ENCODE peak calls at places on chromosome 15, in six cellular contexts. R is ecto neural progenitor cell; X is Jurkat, Clone E6-1; J is astrocyte of the spinal cord; Z is natural killer cell; V is adipocyte. S is an unnamed sample.

GRCh38 chr15:60396100-60396499 is 1.7 kb downstream of the ANXA2 start:
- DNase-seq in R (no peak), X (no peak), J (peak; percentile 57), Z (no peak), V (peak; percentile 72), S (no peak)

GRCh38 chr15:76433798-76434400 is 97.3 kb downstream of the ISL2 start:
- DNase-seq in R (no peak), X (no peak), J (peak; percentile 9), Z (no peak), V (peak; percentile 30), S (no peak)

GRCh38 chr15:32794973-32795372 is 77.2 kb downstream of the GREM1 start:
- DNase-seq in R (no peak), X (no peak), J (no peak), Z (no peak), V (peak; percentile 15), S (no peak)

GRCh38 chr15:57668074-57668473 is 38.4 kb upstream of the POLR2M start:
- DNase-seq in R (no peak), X (no peak), J (no peak), Z (no peak), V (no peak), S (no peak)

GRCh38 chr15:74032606-74033561 is 38.4 kb downstream of the PML start:
- DNase-seq in R (no peak), X (no peak), J (no peak), Z (no peak), V (no peak), S (no peak)

GRCh38 chr15:92665100-92665555 is 9.6 kb upstream of the FAM174B start:
- DNase-seq in R (no peak), X (no peak), J (no peak), Z (no peak), V (peak; percentile 89), S (no peak)

GRCh38 chr15:28954466-28955159 is 68.8 kb downstream of the APBA2 start:
- DNase-seq in R (peak; percentile 36), X (no peak), J (no peak), Z (no peak), V (no peak), S (peak; percentile 42)

GRCh38 chr15:92035961-92036360 is 182.5 kb downstream of the SLCO3A1 start:
- DNase-seq in R (no peak), X (no peak), J (no peak), Z (no peak), V (peak; percentile 75), S (no peak)

GRCh38 chr15:91061997-91062396 is 38.1 kb upstream of the SV2B start:
- DNase-seq in R (no peak), X (no peak), J (no peak), Z (no peak), V (no peak), S (no peak)

GRCh38 chr15:96324192-96324895 is 6.2 kb upstream of the NR2F2 start:
- DNase-seq in R (peak; percentile 54), X (no peak), J (peak; percentile 58), Z (no peak), V (peak; percentile 52), S (no peak)

GRCh38 chr15:58981808-58982475 is 5.5 kb upstream of the RNF111 start:
- DNase-seq in R (no peak), X (peak; percentile 46), J (no peak), Z (no peak), V (no peak), S (no peak)

GRCh38 chr15:81199031-81199779 is 2.5 kb downstream of the IL16 start:
- DNase-seq in R (no peak), X (no peak), J (no peak), Z (no peak), V (peak; percentile 53), S (no peak)

GRCh38 chr15:69881760-69882159 is 216.0 kb downstream of the TLE3 start:
- DNase-seq in R (no peak), X (no peak), J (no peak), Z (no peak), V (no peak), S (no peak)

GRCh38 chr15:59299919-59300617 is 72.6 kb downstream of the MYO1E start:
- DNase-seq in R (no peak), X (peak; percentile 87), J (peak; percentile 96), Z (peak; percentile 60), V (peak; percentile 93), S (no peak)

GRCh38 chr15:81296673-81297072 is 27.3 kb downstream of the STARD5 start:
- DNase-seq in R (no peak), X (peak; percentile 95), J (no peak), Z (peak; percentile 64), V (no peak), S (no peak)

GRCh38 chr15:81507831-81508230 is 133.8 kb upstream of the TMC3 start:
- DNase-seq in R (no peak), X (no peak), J (no peak), Z (no peak), V (no peak), S (no peak)

GRCh38 chr15:43085921-43086320 is 19.9 kb downstream of the UBR1 start:
- DNase-seq in R (no peak), X (no peak), J (peak; percentile 7), Z (no peak), V (peak; percentile 24), S (no peak)

GRCh38 chr15:66588537-66588936 is 22.7 kb upstream of the LCTL start:
- DNase-seq in R (no peak), X (no peak), J (no peak), Z (no peak), V (no peak), S (peak; percentile 66)

GRCh38 chr15:81209635-81210034 is 13.0 kb downstream of the IL16 start:
- DNase-seq in R (peak; percentile 8), X (no peak), J (no peak), Z (no peak), V (peak; percentile 18), S (no peak)

GRCh38 chr15:33064878-33065277 is 129.6 kb downstream of the FMN1 start:
- DNase-seq in R (no peak), X (no peak), J (peak; percentile 64), Z (no peak), V (peak; percentile 62), S (peak; percentile 66)

GRCh38 chr15:59191855-59192237 is 14.8 kb upstream of the LDHAL6B start:
- DNase-seq in R (no peak), X (no peak), J (peak; percentile 83), Z (no peak), V (peak; percentile 82), S (no peak)

GRCh38 chr15:79472446-79472845 is 40.3 kb downstream of the MINAR1 start:
- DNase-seq in R (no peak), X (no peak), J (no peak), Z (no peak), V (no peak), S (peak; percentile 1)

GRCh38 chr15:85380860-85381535 is 595 bp downstream of the AKAP13 start:
- DNase-seq in R (no peak), X (no peak), J (no peak), Z (peak; percentile 66), V (peak; percentile 71), S (no peak)

GRCh38 chr15:90036806-90037509 is 35.8 kb downstream of the ZNF710 start:
- DNase-seq in R (no peak), X (no peak), J (no peak), Z (no peak), V (no peak), S (peak; percentile 40)

GRCh38 chr15:93428807-93429351 is 339.9 kb upstream of the RGMA start:
- DNase-seq in R (no peak), X (no peak), J (no peak), Z (no peak), V (no peak), S (no peak)

GRCh38 chr15:23415321-23415865 is 31.6 kb downstream of the GOLGA6L2 start:
- DNase-seq in R (no peak), X (no peak), J (no peak), Z (no peak), V (no peak), S (no peak)

GRCh38 chr15:101068961-101069734 is 150.0 kb downstream of the LRRK1 start:
- DNase-seq in R (peak; percentile 92), X (no peak), J (peak; percentile 28), Z (no peak), V (peak; percentile 77), S (peak; percentile 100)

GRCh38 chr15:88476635-88477038 is 9.1 kb downstream of the MRPS11 start:
- DNase-seq in R (peak; percentile 61), X (peak; percentile 22), J (peak; percentile 33), Z (no peak), V (peak; percentile 73), S (peak; percentile 74)

GRCh38 chr15:65666257-65666656 is 44.5 kb downstream of the SLC24A1 start:
- DNase-seq in R (no peak), X (no peak), J (peak; percentile 63), Z (no peak), V (peak; percentile 44), S (no peak)

GRCh38 chr15:45402955-45403892 is 24.9 kb upstream of the GATM start:
- DNase-seq in R (peak; percentile 58), X (no peak), J (peak; percentile 20), Z (peak; percentile 33), V (peak; percentile 65), S (peak; percentile 68)

GRCh38 chr15:60392986-60393811 is 4.6 kb downstream of the ANXA2 start:
- DNase-seq in R (no peak), X (no peak), J (peak; percentile 97), Z (no peak), V (peak; percentile 95), S (peak; percentile 87)

GRCh38 chr15:53530762-53531161 is 228.7 kb downstream of the WDR72 start:
- DNase-seq in R (no peak), X (no peak), J (no peak), Z (no peak), V (no peak), S (no peak)

GRCh38 chr15:52682200-52682599 is 3.0 kb upstream of the ATOSA start:
- DNase-seq in R (no peak), X (no peak), J (no peak), Z (no peak), V (no peak), S (no peak)

GRCh38 chr15:48176097-48176496 is 2.0 kb downstream of the MYEF2 start:
- DNase-seq in R (no peak), X (no peak), J (peak; percentile 17), Z (no peak), V (no peak), S (no peak)

GRCh38 chr15:41855121-41855941 is 16.7 kb downstream of the PLA2G4B start:
- DNase-seq in R (no peak), X (no peak), J (no peak), Z (no peak), V (no peak), S (no peak)

GRCh38 chr15:37375529-37375928 is 275.2 kb upstream of the MEIS2 start:
- DNase-seq in R (peak; percentile 45), X (peak; percentile 27), J (no peak), Z (no peak), V (no peak), S (no peak)

GRCh38 chr15:74365619-74366445 is 1.6 kb downstream of the CYP11A1 start:
- DNase-seq in R (peak; percentile 83), X (no peak), J (peak; percentile 19), Z (no peak), V (peak; percentile 67), S (peak; percentile 89)

GRCh38 chr15:79023546-79023890 is 67.1 kb downstream of the RASGRF1 start:
- DNase-seq in R (no peak), X (no peak), J (no peak), Z (no peak), V (no peak), S (no peak)

GRCh38 chr15:48592221-48592731 is 53.2 kb downstream of the FBN1 start:
- DNase-seq in R (no peak), X (peak; percentile 63), J (peak; percentile 95), Z (no peak), V (peak; percentile 93), S (no peak)